ENCODE peak calls at places on chromosomes 2 and 18, in four cellular contexts. S, P, M and C are unnamed samples.

GRCh38 chr2:195515551-195515950 is 141.5 kb upstream of the SLC39A10 start:
- DNase-seq in S (no peak), P (peak), M (no peak), C (no peak)

GRCh38 chr2:99404039-99404799 is 67.0 kb downstream of the EIF5B start:
- DNase-seq in S (peak), P (no peak), M (peak), C (no peak)

GRCh38 chr2:140158259-140158658 is 1378.1 kb upstream of the NXPH2 start:
- DNase-seq in M (no peak), P (no peak), S (no peak), C (no peak)

GRCh38 chr2:133171396-133172004 is 396.8 kb downstream of the NCKAP5 start:
- DNase-seq in M (peak), P (no peak), S (peak), C (peak)

GRCh38 chr18:49561127-49561376 is 805 bp upstream of the LIPG start:
- DNase-seq in P (no peak), M (no peak), S (no peak), C (no peak)

GRCh38 chr2:240551809-240552208 is 6.0 kb downstream of the ANKMY1 start:
- DNase-seq in P (no peak), M (no peak), S (no peak), C (no peak)

GRCh38 chr2:219335373-219335786 is 2.8 kb upstream of the RESP18 start:
- DNase-seq in M (no peak), S (no peak), P (no peak), C (no peak)

GRCh38 chr2:220034356-220035121 is 407.1 kb downstream of the SLC4A3 start:
- DNase-seq in P (no peak), M (peak), S (no peak), C (peak)

GRCh38 chr2:41932241-41933034 is 115.4 kb upstream of the PKDCC start:
- DNase-seq in S (no peak), M (peak), P (no peak), C (peak)

GRCh38 chr2:3282056-3282998 is 95.3 kb downstream of the EIPR1 start:
- DNase-seq in P (peak), M (no peak), S (no peak), C (peak)

GRCh38 chr2:217075225-217075802 is 215.4 kb upstream of the TNP1 start:
- DNase-seq in M (peak), P (no peak), S (peak), C (no peak)

GRCh38 chr18:78982186-78982585 is 2.6 kb downstream of the SALL3 start:
- DNase-seq in P (no peak), S (no peak), M (no peak), C (no peak)

GRCh38 chr2:225668606-225669266 is 269.2 kb downstream of the NYAP2 start:
- DNase-seq in S (no peak), M (peak), P (no peak), C (peak)

GRCh38 chr2:132374961-132375360 is 41.6 kb upstream of the GPR39 start:
- DNase-seq in S (no peak), M (no peak), P (no peak), C (no peak)

GRCh38 chr2:20609349-20609994 is 41.4 kb downstream of the HS1BP3 start:
- DNase-seq in P (no peak), S (peak), M (peak), C (no peak)

GRCh38 chr18:7974200-7974874 is 407.2 kb downstream of the PTPRM start:
- DNase-seq in M (no peak), P (no peak), S (no peak), C (no peak)

GRCh38 chr2:16663121-16663905 is 2.3 kb downstream of the CYRIA start:
- DNase-seq in P (no peak), M (no peak), S (peak), C (no peak)

GRCh38 chr18:5519448-5520362 is 24.1 kb downstream of the EPB41L3 start:
- DNase-seq in S (no peak), P (no peak), M (no peak), C (no peak)

GRCh38 chr18:23166863-23167531 is 31.7 kb downstream of the CABLES1 start:
- DNase-seq in S (peak), M (no peak), P (peak), C (no peak)

GRCh38 chr18:23170137-23170536 is 34.9 kb downstream of the CABLES1 start:
- DNase-seq in S (no peak), P (peak), M (no peak), C (no peak)

GRCh38 chr18:23171581-23172156 is 36.4 kb downstream of the CABLES1 start:
- DNase-seq in P (peak), S (peak), M (no peak), C (no peak)

GRCh38 chr18:23172981-23173380 is 37.7 kb downstream of the CABLES1 start:
- DNase-seq in M (no peak), P (peak), S (peak), C (no peak)

DNA sequence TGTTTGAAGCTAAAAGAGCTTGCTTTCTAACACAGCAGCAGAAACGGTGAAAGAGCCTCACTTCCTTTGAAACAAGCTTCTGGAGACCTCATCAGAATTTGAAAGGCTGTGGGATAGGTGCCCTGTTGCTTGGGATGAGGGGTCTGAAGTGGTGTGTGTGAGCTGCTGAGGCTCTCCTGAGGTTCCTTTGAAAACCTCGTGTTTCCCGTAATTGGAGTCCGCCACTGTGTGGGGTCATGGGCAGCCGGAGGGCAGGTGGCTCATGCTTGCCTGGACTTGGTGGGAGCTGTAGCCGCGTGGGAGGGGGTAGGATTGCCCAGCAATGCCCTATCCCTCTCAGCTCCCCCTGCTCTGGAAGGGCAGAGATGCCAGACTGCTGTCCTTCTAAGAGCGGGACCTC is 34.4 kb downstream of the CABLES1 start:
- DNase-seq in M (no peak), S (peak), P (peak), C (no peak)
- H3K27ac ChIP-seq in M (no peak), S (no peak), P (no peak), C (no peak)

GRCh38 chr18:9818423-9818734 is 67.4 kb upstream of the TXNDC2 start:
- DNase-seq in M (no peak), P (no peak), S (no peak), C (no peak)

GRCh38 chr18:9820719-9821118 is 65.1 kb upstream of the TXNDC2 start:
- DNase-seq in M (no peak), S (no peak), P (no peak), C (no peak)

GRCh38 chr18:9817286-9817685 is 68.5 kb upstream of the TXNDC2 start:
- DNase-seq in P (no peak), S (no peak), M (no peak), C (no peak)

GRCh38 chr18:9814431-9814830 is 71.3 kb upstream of the TXNDC2 start:
- DNase-seq in P (no peak), S (no peak), M (no peak), C (peak)

GRCh38 chr18:9817725-9818422 is 67.9 kb upstream of the TXNDC2 start:
- DNase-seq in M (no peak), P (no peak), S (no peak), C (no peak)
- H3K27ac ChIP-seq in M (no peak), P (no peak), S (no peak), C (no peak)

GRCh38 chr2:38475567-38475881 is 98.5 kb upstream of the ATL2 start:
- DNase-seq in P (no peak), S (no peak), M (no peak), C (no peak)
- H3K27ac ChIP-seq in P (no peak), S (no peak), M (no peak), C (no peak)

GRCh38 chr2:161090401-161090800 is 69.8 kb upstream of the TANK start:
- DNase-seq in M (no peak), S (no peak), P (peak), C (no peak)
- H3K27ac ChIP-seq in M (no peak), S (no peak), P (no peak), C (no peak)

DNA sequence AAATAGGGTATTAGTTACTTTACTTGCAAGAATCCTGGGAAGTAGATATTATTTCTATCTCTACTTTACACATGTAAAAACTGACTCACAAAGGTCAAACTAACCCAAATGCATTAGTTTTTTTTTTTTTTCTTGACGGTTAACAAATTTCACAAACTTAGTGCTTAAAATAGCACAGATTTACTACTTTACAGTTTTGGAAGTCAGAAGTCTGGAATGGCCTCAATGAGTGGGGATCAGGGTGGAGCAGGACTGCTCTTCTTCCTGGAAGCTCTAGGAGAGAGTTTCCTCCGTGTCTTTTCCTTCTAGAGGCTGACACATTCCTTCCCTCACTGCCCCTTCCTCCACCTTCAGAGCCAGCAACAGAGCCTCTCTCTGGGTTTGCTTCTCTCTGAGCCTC is 117.2 kb downstream of the COL6A3 start:
- DNase-seq in M (no peak), S (no peak), P (no peak), C (no peak)
- H3K27ac ChIP-seq in M (peak), S (no peak), P (no peak), C (peak)

GRCh38 chr2:111121028-111121872 is 536 bp downstream of the BCL2L11 start:
- DNase-seq in M (peak), S (peak), P (peak), C (no peak)
- H3K27ac ChIP-seq in M (peak), S (peak), P (peak), C (peak)

DNA sequence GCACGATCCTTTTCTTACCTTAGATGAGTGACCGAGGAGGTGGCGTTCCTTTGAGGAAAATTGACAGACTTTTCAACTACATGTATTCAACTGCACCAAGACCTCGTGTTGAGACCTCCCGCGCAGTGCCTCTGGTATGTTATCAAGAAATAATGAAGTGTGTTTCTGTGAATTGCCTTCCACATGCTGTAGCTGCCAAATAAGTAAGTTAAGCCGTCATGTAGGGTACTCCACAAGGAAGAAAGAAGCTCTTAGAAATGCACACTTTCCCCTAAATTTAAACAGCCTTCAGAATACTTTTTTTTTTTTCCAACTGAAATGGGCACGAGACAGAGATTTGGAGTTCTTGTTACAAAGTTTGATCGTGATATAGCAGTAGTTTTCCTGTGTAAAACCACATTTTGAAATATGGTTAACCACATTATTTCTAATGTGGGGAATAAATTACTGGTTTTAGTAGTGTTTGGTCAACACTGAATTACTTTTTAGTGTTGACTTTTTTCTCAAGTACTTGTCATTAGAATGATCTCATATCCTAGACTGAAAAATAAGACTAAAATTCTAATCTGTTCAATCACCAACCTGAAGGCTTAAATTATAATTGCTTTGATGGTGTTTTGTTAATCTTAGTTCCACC is 30.5 kb downstream of the PDK1 start:
- DNase-seq in S (no peak), M (no peak), P (no peak), C (no peak)
- H3K27ac ChIP-seq in S (no peak), M (no peak), P (no peak), C (no peak)

DNA sequence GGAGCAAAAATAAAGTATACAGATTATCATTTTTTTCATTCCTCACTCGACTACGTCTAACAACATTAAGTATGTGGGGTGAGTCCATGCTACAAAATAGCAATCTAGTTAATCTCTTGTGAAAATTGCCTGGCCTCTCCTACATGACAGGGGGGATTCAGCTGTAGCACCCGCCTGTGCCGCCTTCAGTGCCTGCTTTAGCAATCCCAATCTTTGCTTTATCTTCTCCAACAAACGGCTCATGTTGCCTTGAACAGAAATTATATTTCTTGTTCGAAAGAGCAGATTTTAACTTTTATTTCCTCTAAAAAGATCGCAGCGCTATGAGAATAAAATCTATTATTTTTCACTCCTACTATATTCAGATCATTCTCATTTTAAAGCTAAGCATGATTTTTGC is 2.4 kb upstream of the SOX11 start:
- DNase-seq in M (no peak), S (no peak), P (no peak), C (no peak)
- H3K27ac ChIP-seq in M (peak), S (peak), P (no peak), C (no peak)